ENCODE peak calls at places on chromosomes 2 and 18, in four cellular contexts. H is tibial nerve, W is lung, X is IMR-90. E is an unnamed sample.

GRCh38 chr2:66885775-66886402 is 451.0 kb downstream of the MEIS1 start:
- DNase-seq in H (no peak), W (no peak), X (peak; percentile 53), E (no peak)

GRCh38 chr18:48868468-48869466 is 82.0 kb downstream of the SMAD7 start:
- DNase-seq in H (no peak), W (no peak), X (peak; percentile 34), E (no peak)

GRCh38 chr2:8076453-8077284 is 605.2 kb upstream of the ID2 start:
- DNase-seq in H (no peak), W (no peak), X (no peak), E (peak; percentile 12)

GRCh38 chr18:4734021-4734420 is 278.9 kb upstream of the DLGAP1 start:
- DNase-seq in H (no peak), W (no peak), X (no peak), E (no peak)

GRCh38 chr2:48943436-48943835 is 187.9 kb upstream of the LHCGR start:
- DNase-seq in H (no peak), W (no peak), X (peak; percentile 16), E (no peak)

GRCh38 chr2:30201990-30202389 is 29.3 kb upstream of the LBH start:
- DNase-seq in H (peak; percentile 47), W (no peak), X (peak; percentile 22), E (no peak)

GRCh38 chr18:24778810-24779418 is 318.5 kb downstream of the HRH4 start:
- DNase-seq in H (no peak), W (no peak), X (no peak), E (no peak)

GRCh38 chr18:67938691-67939090 is 422.2 kb upstream of the DSEL start:
- DNase-seq in H (no peak), W (no peak), X (peak; percentile 84), E (no peak)

GRCh38 chr18:56702946-56703345 is 51.8 kb downstream of the WDR7 start:
- DNase-seq in H (peak; percentile 70), W (no peak), X (peak; percentile 50), E (no peak)

GRCh38 chr2:241508240-241508509 is 209 bp downstream of the STK25 start:
- DNase-seq in H (no peak), W (peak; percentile 65), X (no peak), E (no peak)
- H3K4me3 ChIP-seq in H (peak overlapping the region; percentile 82), W (peak overlapping the region; percentile 77), X (peak overlapping the region; percentile 92), E (peak overlapping the region; percentile 53)

GRCh38 chr2:72576861-72577260 is 249.0 kb downstream of the EXOC6B start:
- DNase-seq in H (no peak), W (no peak), X (peak; percentile 53), E (no peak)

GRCh38 chr2:72579595-72580180 is 246.1 kb downstream of the EXOC6B start:
- DNase-seq in H (no peak), W (no peak), X (peak; percentile 64), E (no peak)

GRCh38 chr2:72573232-72573631 is 252.6 kb downstream of the EXOC6B start:
- DNase-seq in H (no peak), W (no peak), X (no peak), E (no peak)

GRCh38 chr2:72574886-72575285 is 250.9 kb downstream of the EXOC6B start:
- DNase-seq in H (no peak), W (no peak), X (no peak), E (no peak)

DNA sequence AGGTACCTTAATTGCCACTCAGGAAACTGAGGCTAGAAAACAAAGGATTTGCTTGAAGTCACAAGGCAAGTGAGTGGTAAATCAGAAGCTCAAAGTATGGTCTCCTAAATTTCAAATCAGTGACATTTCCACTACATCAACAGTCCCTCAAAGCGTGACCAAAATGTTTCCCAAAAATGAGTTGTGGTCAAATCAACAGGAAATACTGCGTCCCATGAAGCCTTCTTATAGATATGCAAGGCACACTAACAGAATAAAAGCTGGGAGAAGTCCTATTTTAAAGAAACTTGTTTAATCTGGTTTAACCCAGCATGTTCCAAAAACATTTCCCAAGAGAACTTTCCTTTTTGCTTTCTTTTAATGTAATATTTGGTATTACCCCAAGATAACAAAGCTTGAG is 249.4 kb downstream of the EXOC6B start:
- DNase-seq in H (no peak), W (no peak), X (no peak), E (no peak)
- H3K4me3 ChIP-seq in H (no peak overlapping the region), W (no peak overlapping the region), X (no peak overlapping the region), E (no peak overlapping the region)

DNA sequence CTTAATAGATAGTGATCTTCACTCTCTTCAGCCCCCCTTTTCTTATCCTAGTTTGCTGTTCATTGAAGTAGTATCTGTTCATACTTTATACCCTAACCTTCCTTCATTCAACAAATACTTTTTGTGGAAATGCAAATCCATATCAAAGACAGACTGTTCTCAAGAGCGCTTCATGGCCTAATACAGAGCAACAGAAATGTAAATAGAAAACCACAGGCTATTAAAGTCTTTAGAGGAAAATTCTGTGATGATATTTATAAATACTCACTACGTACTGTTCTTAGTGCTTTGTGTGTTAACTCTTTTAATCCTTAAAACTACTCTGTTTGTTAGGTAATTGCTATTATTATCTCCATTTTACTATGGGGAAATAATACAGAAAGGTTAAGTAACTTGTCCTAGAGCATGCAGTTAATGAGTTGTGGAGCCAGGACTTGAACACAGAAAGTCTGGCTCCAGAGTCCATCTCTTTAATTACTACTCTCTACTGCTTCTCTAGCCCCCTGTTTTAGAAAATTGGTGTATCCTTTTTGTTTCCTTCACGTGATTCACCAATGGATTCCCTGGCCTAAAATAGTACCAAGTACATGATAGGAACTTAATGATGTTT is 2.9 kb downstream of the MDH1 start:
- DNase-seq in H (no peak), W (no peak), X (no peak), E (no peak)
- H3K4me3 ChIP-seq in H (no peak overlapping the region), W (no peak overlapping the region), X (no peak overlapping the region), E (no peak overlapping the region)

GRCh38 chr2:233062447-233062842 is 2.3 kb downstream of the INPP5D start:
- DNase-seq in H (no peak), W (no peak), X (no peak), E (no peak)
- H3K4me3 ChIP-seq in H (no peak overlapping the region), W (no peak overlapping the region), X (no peak overlapping the region), E (peak overlapping the region; percentile 100)

DNA sequence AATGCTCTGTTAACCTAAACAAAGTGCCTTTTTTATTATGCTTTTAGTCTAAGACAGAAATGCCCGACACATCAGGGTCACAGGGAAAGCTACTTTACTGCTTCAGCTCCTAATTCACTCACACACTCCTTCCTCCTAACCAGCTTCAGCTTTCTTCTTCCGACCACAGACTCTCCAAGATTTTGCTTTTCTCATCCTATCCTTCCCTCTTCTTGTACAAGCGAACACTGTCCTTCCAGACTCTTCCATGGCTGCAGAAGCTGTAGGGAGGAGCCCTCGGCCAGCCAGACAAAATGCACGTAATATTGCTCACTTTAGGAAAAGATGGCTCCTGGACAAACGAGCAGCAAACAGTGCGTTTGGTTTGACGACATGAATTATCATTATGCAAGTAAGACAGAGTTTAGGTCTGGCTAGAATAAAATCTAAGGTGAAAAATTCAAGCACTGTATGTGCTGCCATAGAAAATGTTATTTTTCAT is 47.5 kb upstream of the HNRNPA3 start:
- DNase-seq in H (peak; percentile 59), W (no peak), X (peak; percentile 45), E (no peak)
- H3K4me3 ChIP-seq in H (peak overlapping the region; percentile 28), W (no peak overlapping the region), X (peak overlapping the region; percentile 35), E (peak overlapping the region; percentile 47)

E was measured in CD8-positive, alpha-beta memory T cell.